ENCODE peak calls at places on chromosomes 3 and 15, in eight cellular contexts. One of them, this sample, is unnamed. For H3K36me3 and H3K27me3, the result is how much of the 10 kb centered on the place peaks cover.

GRCh38 chr3:112681822-112682325 is 40.9 kb upstream of the CCDC80 start:
- DNase-seq in GM23248: peak
- DNase-seq in left ventricle myocardium inferior: no peak
- DNase-seq in fibroblast of lung: peak
- DNase-seq in DND-41: no peak
- DNase-seq in HepG2: no peak
- DNase-seq in thoracic aorta: no peak
- DNase-seq in heart right ventricle: no peak
- DNase-seq in this sample: no peak

GRCh38 chr3:187979543-187979942 is 174.4 kb upstream of the LPP start:
- DNase-seq in DND-41: peak
- DNase-seq in thoracic aorta: no peak
- DNase-seq in left ventricle myocardium inferior: no peak
- DNase-seq in HepG2: no peak
- DNase-seq in fibroblast of lung: no peak
- DNase-seq in GM23248: no peak
- DNase-seq in heart right ventricle: no peak
- DNase-seq in this sample: no peak

GRCh38 chr15:57865294-57865693 is 158.8 kb downstream of the POLR2M start:
- DNase-seq in heart right ventricle: no peak
- DNase-seq in DND-41: no peak
- DNase-seq in GM23248: peak
- DNase-seq in HepG2: no peak
- DNase-seq in left ventricle myocardium inferior: no peak
- DNase-seq in fibroblast of lung: no peak
- DNase-seq in thoracic aorta: no peak
- DNase-seq in this sample: peak

GRCh38 chr3:186374370-186374769 is 12.3 kb upstream of the DGKG start:
- DNase-seq in GM23248: no peak
- DNase-seq in HepG2: no peak
- DNase-seq in DND-41: no peak
- DNase-seq in fibroblast of lung: no peak
- DNase-seq in left ventricle myocardium inferior: no peak
- DNase-seq in heart right ventricle: no peak
- DNase-seq in thoracic aorta: no peak
- DNase-seq in this sample: no peak

GRCh38 chr15:78654272-78654671 is 13.3 kb upstream of the CHRNB4 start:
- DNase-seq in heart right ventricle: no peak
- DNase-seq in DND-41: no peak
- DNase-seq in HepG2: no peak
- DNase-seq in left ventricle myocardium inferior: no peak
- DNase-seq in GM23248: no peak
- DNase-seq in fibroblast of lung: no peak
- DNase-seq in thoracic aorta: no peak
- DNase-seq in this sample: no peak

GRCh38 chr3:196821806-196822355 is 45.8 kb upstream of the SENP5 start:
- DNase-seq in fibroblast of lung: peak
- DNase-seq in left ventricle myocardium inferior: no peak
- DNase-seq in GM23248: no peak
- DNase-seq in heart right ventricle: no peak
- DNase-seq in thoracic aorta: no peak
- DNase-seq in DND-41: no peak
- DNase-seq in HepG2: no peak
- DNase-seq in this sample: no peak

GRCh38 chr15:80204231-80204630 is 47.8 kb downstream of the CTXND1 start:
- DNase-seq in fibroblast of lung: no peak
- DNase-seq in GM23248: no peak
- DNase-seq in heart right ventricle: no peak
- DNase-seq in thoracic aorta: no peak
- DNase-seq in HepG2: no peak
- DNase-seq in DND-41: no peak
- DNase-seq in left ventricle myocardium inferior: no peak
- DNase-seq in this sample: no peak

GRCh38 chr3:49492969-49493368 is 22.9 kb downstream of the DAG1 start:
- DNase-seq in fibroblast of lung: no peak
- DNase-seq in heart right ventricle: no peak
- DNase-seq in GM23248: no peak
- DNase-seq in thoracic aorta: no peak
- DNase-seq in HepG2: no peak
- DNase-seq in DND-41: no peak
- DNase-seq in left ventricle myocardium inferior: no peak
- DNase-seq in this sample: no peak

GRCh38 chr3:172709776-172710708 is 825 bp downstream of the NCEH1 start:
- DNase-seq in thoracic aorta: no peak
- DNase-seq in DND-41: no peak
- DNase-seq in fibroblast of lung: peak
- DNase-seq in GM23248: peak
- DNase-seq in left ventricle myocardium inferior: peak
- DNase-seq in HepG2: no peak
- DNase-seq in heart right ventricle: peak
- DNase-seq in this sample: peak

GRCh38 chr3:18843930-18844329 is 304.4 kb upstream of the KCNH8 start:
- DNase-seq in DND-41: peak
- DNase-seq in heart right ventricle: no peak
- DNase-seq in thoracic aorta: no peak
- DNase-seq in fibroblast of lung: no peak
- DNase-seq in GM23248: no peak
- DNase-seq in left ventricle myocardium inferior: no peak
- DNase-seq in HepG2: no peak
- DNase-seq in this sample: no peak

GRCh38 chr3:18843188-18843587 is 305.1 kb upstream of the KCNH8 start:
- DNase-seq in HepG2: no peak
- DNase-seq in left ventricle myocardium inferior: no peak
- DNase-seq in thoracic aorta: no peak
- DNase-seq in fibroblast of lung: no peak
- DNase-seq in heart right ventricle: no peak
- DNase-seq in GM23248: no peak
- DNase-seq in DND-41: no peak
- DNase-seq in this sample: no peak

GRCh38 chr3:18853269-18853668 is 295.0 kb upstream of the KCNH8 start:
- DNase-seq in heart right ventricle: no peak
- DNase-seq in HepG2: no peak
- DNase-seq in DND-41: peak
- DNase-seq in fibroblast of lung: no peak
- DNase-seq in left ventricle myocardium inferior: no peak
- DNase-seq in GM23248: no peak
- DNase-seq in thoracic aorta: no peak
- DNase-seq in this sample: no peak

GRCh38 chr3:18847583-18848197 is 300.6 kb upstream of the KCNH8 start:
- DNase-seq in GM23248: no peak
- DNase-seq in DND-41: no peak
- DNase-seq in fibroblast of lung: no peak
- DNase-seq in thoracic aorta: no peak
- DNase-seq in left ventricle myocardium inferior: no peak
- DNase-seq in heart right ventricle: no peak
- DNase-seq in HepG2: peak
- DNase-seq in this sample: no peak
- H3K4me3 ChIP-seq in GM23248: no peak
- H3K4me3 ChIP-seq in DND-41: no peak
- H3K4me3 ChIP-seq in fibroblast of lung: no peak
- H3K4me3 ChIP-seq in thoracic aorta: no peak
- H3K4me3 ChIP-seq in left ventricle myocardium inferior: no peak
- H3K4me3 ChIP-seq in heart right ventricle: no peak
- H3K4me3 ChIP-seq in HepG2: no peak
- H3K4me3 ChIP-seq in this sample: no peak

DNA sequence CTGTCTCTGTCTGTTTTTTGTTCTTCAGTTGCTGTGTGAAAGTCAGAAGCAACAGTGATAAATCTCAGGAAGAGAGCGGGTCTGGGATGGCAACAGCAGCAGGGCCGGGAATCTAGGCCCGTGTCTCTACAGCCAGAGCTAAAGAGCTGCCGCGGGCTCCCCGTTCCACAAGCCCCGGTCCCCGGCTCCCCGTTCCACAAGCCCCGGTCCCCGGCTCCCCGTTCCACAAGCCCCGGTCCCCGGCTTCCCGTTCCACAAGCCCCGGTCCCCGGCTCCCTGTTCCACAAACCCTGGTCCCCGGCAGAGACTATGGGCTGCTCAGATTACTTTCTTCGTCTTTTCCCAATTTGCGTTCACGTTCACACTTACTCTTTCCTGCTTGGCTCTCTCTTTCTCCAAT is 19.5 kb downstream of the RCCD1 start:
- DNase-seq in HepG2: no peak
- DNase-seq in fibroblast of lung: no peak
- DNase-seq in left ventricle myocardium inferior: no peak
- DNase-seq in heart right ventricle: no peak
- DNase-seq in DND-41: no peak
- DNase-seq in thoracic aorta: no peak
- DNase-seq in GM23248: no peak
- DNase-seq in this sample: no peak
- H3K36me3 ChIP-seq in HepG2: under half
- H3K36me3 ChIP-seq in fibroblast of lung: under half
- H3K36me3 ChIP-seq in left ventricle myocardium inferior: under half
- H3K36me3 ChIP-seq in heart right ventricle: under half
- H3K36me3 ChIP-seq in DND-41: half or more
- H3K36me3 ChIP-seq in thoracic aorta: under half
- H3K36me3 ChIP-seq in GM23248: under half
- H3K36me3 ChIP-seq in this sample: under half

GRCh38 chr3:17964113-17964512 is 221.7 kb upstream of the TBC1D5 start:
- DNase-seq in GM23248: no peak
- DNase-seq in left ventricle myocardium inferior: no peak
- DNase-seq in HepG2: no peak
- DNase-seq in fibroblast of lung: no peak
- DNase-seq in thoracic aorta: no peak
- DNase-seq in heart right ventricle: no peak
- DNase-seq in DND-41: peak
- DNase-seq in this sample: no peak
- H3K27me3 ChIP-seq in GM23248: under half
- H3K27me3 ChIP-seq in left ventricle myocardium inferior: under half
- H3K27me3 ChIP-seq in HepG2: under half
- H3K27me3 ChIP-seq in fibroblast of lung: under half
- H3K27me3 ChIP-seq in thoracic aorta: under half
- H3K27me3 ChIP-seq in heart right ventricle: under half
- H3K27me3 ChIP-seq in DND-41: under half
- H3K27me3 ChIP-seq in this sample: under half

GRCh38 chr3:77917225-77917624 is 877.3 kb downstream of the ROBO2 start:
- DNase-seq in left ventricle myocardium inferior: no peak
- DNase-seq in HepG2: no peak
- DNase-seq in GM23248: no peak
- DNase-seq in DND-41: no peak
- DNase-seq in fibroblast of lung: no peak
- DNase-seq in heart right ventricle: no peak
- DNase-seq in thoracic aorta: no peak
- DNase-seq in this sample: peak
- H3K4me3 ChIP-seq in left ventricle myocardium inferior: no peak
- H3K4me3 ChIP-seq in HepG2: no peak
- H3K4me3 ChIP-seq in GM23248: no peak
- H3K4me3 ChIP-seq in DND-41: no peak
- H3K4me3 ChIP-seq in fibroblast of lung: no peak
- H3K4me3 ChIP-seq in heart right ventricle: no peak
- H3K4me3 ChIP-seq in thoracic aorta: no peak
- H3K4me3 ChIP-seq in this sample: no peak

GRCh38 chr15:85673326-85673725 is 121.4 kb downstream of the KLHL25 start:
- DNase-seq in fibroblast of lung: no peak
- DNase-seq in left ventricle myocardium inferior: no peak
- DNase-seq in DND-41: no peak
- DNase-seq in heart right ventricle: no peak
- DNase-seq in HepG2: no peak
- DNase-seq in thoracic aorta: no peak
- DNase-seq in GM23248: peak
- DNase-seq in this sample: no peak
- H3K36me3 ChIP-seq in fibroblast of lung: under half
- H3K36me3 ChIP-seq in left ventricle myocardium inferior: half or more
- H3K36me3 ChIP-seq in DND-41: under half
- H3K36me3 ChIP-seq in heart right ventricle: under half
- H3K36me3 ChIP-seq in HepG2: under half
- H3K36me3 ChIP-seq in thoracic aorta: under half
- H3K36me3 ChIP-seq in GM23248: under half
- H3K36me3 ChIP-seq in this sample: under half

GRCh38 chr15:37481126-37481525 is 380.8 kb upstream of the MEIS2 start:
- DNase-seq in fibroblast of lung: no peak
- DNase-seq in thoracic aorta: no peak
- DNase-seq in heart right ventricle: no peak
- DNase-seq in GM23248: no peak
- DNase-seq in left ventricle myocardium inferior: no peak
- DNase-seq in HepG2: no peak
- DNase-seq in DND-41: no peak
- DNase-seq in this sample: no peak

GRCh38 chr15:37483779-37484178 is 383.4 kb upstream of the MEIS2 start:
- DNase-seq in GM23248: no peak
- DNase-seq in DND-41: no peak
- DNase-seq in HepG2: no peak
- DNase-seq in left ventricle myocardium inferior: no peak
- DNase-seq in heart right ventricle: no peak
- DNase-seq in thoracic aorta: no peak
- DNase-seq in fibroblast of lung: no peak
- DNase-seq in this sample: no peak

GRCh38 chr15:37480482-37480881 is 380.1 kb upstream of the MEIS2 start:
- DNase-seq in left ventricle myocardium inferior: no peak
- DNase-seq in GM23248: no peak
- DNase-seq in DND-41: no peak
- DNase-seq in thoracic aorta: no peak
- DNase-seq in fibroblast of lung: no peak
- DNase-seq in heart right ventricle: no peak
- DNase-seq in HepG2: no peak
- DNase-seq in this sample: no peak

GRCh38 chr15:37490707-37491106 is 390.4 kb upstream of the MEIS2 start:
- DNase-seq in left ventricle myocardium inferior: no peak
- DNase-seq in heart right ventricle: no peak
- DNase-seq in HepG2: no peak
- DNase-seq in fibroblast of lung: no peak
- DNase-seq in GM23248: no peak
- DNase-seq in thoracic aorta: no peak
- DNase-seq in DND-41: no peak
- DNase-seq in this sample: no peak

DNA sequence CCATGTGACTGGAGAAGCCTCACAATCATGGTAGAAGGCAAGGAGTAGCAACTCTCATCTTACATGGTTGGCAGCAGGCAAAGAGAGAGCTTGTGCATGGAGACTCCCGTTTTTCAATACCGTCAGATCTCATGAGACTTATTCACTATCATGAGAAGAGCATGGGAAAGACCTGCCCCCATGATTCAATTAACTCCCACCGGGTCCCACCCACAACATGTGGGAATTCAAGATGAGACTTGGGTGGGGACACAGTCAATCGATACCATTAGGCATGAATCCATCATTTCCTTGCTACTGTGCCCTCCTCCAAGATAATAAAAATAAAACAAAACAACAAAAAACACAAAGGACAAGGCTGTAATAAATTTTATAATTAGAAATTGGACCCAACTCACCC is 384.7 kb upstream of the MEIS2 start:
- DNase-seq in fibroblast of lung: no peak
- DNase-seq in heart right ventricle: no peak
- DNase-seq in HepG2: no peak
- DNase-seq in DND-41: no peak
- DNase-seq in thoracic aorta: no peak
- DNase-seq in left ventricle myocardium inferior: no peak
- DNase-seq in GM23248: no peak
- DNase-seq in this sample: no peak
- H3K27me3 ChIP-seq in fibroblast of lung: under half
- H3K27me3 ChIP-seq in heart right ventricle: under half
- H3K27me3 ChIP-seq in HepG2: under half
- H3K27me3 ChIP-seq in DND-41: under half
- H3K27me3 ChIP-seq in thoracic aorta: under half
- H3K27me3 ChIP-seq in left ventricle myocardium inferior: under half
- H3K27me3 ChIP-seq in GM23248: under half
- H3K27me3 ChIP-seq in this sample: under half

This sample was measured in H7.